ENCODE peak calls at places on chromosomes 11 and 22, in ten cellular contexts. G is spleen, Y is AG09309, I is brain microvascular endothelial cell, J is neural progenitor cell, L is body of pancreas, H is fibroblast of lung, W is tibial nerve, U is HCT116, A is cardiac fibroblast. M is an unnamed sample.

GRCh38 chr11:43681543-43681942 is 1.0 kb downstream of the HSD17B12 start:
- DNase-seq in G (no peak), Y (no peak), I (no peak), J (no peak), L (no peak), H (peak; percentile 52), W (no peak), U (no peak), A (peak; percentile 32), M (peak; percentile 7)

GRCh38 chr11:83159901-83160865 is 3.3 kb downstream of the PCF11 start:
- DNase-seq in G (peak; percentile 17), Y (no peak), I (peak; percentile 3), J (no peak), L (peak; percentile 56), H (peak; percentile 46), W (no peak), U (no peak), A (peak; percentile 46), M (no peak)

GRCh38 chr22:25114369-25115362 is 85.0 kb upstream of the CRYBB3 start:
- DNase-seq in G (no peak), Y (no peak), I (no peak), J (peak; percentile 41), L (no peak), H (no peak), W (no peak), U (no peak), A (no peak), M (no peak)

GRCh38 chr11:72683782-72684200 is 9.6 kb upstream of the PDE2A start:
- DNase-seq in G (peak; percentile 91), Y (no peak), I (peak; percentile 40), J (peak; percentile 81), L (peak; percentile 74), H (peak; percentile 33), W (peak; percentile 73), U (no peak), A (peak; percentile 49), M (no peak)

GRCh38 chr11:15829312-15829711 is 527.0 kb downstream of the SOX6 start:
- DNase-seq in G (no peak), Y (no peak), I (no peak), J (no peak), L (no peak), H (no peak), W (no peak), U (no peak), A (no peak), M (no peak)

GRCh38 chr11:27904358-27905055 is 203.4 kb downstream of the KIF18A start:
- DNase-seq in G (no peak), Y (peak; percentile 34), I (peak; percentile 75), J (no peak), L (no peak), H (peak; percentile 30), W (no peak), U (no peak), A (no peak), M (no peak)

GRCh38 chr11:125626381-125626950 is 1.5 kb downstream of the CHEK1 start:
- DNase-seq in G (no peak), Y (no peak), I (no peak), J (no peak), L (peak; percentile 12), H (no peak), W (no peak), U (no peak), A (no peak), M (peak; percentile 84)

GRCh38 chr11:60718524-60719316 is 5.8 kb upstream of the MS4A18 start:
- DNase-seq in G (no peak), Y (no peak), I (no peak), J (no peak), L (no peak), H (no peak), W (no peak), U (no peak), A (no peak), M (no peak)

GRCh38 chr22:37567991-37568390 is 7.7 kb downstream of the CDC42EP1 start:
- DNase-seq in G (no peak), Y (no peak), I (no peak), J (no peak), L (no peak), H (no peak), W (no peak), U (no peak), A (no peak), M (no peak)

GRCh38 chr11:104813532-104813931 is 84.7 kb downstream of the CASP12 start:
- DNase-seq in G (no peak), Y (no peak), I (no peak), J (no peak), L (no peak), H (no peak), W (no peak), U (no peak), A (no peak), M (no peak)

DNA sequence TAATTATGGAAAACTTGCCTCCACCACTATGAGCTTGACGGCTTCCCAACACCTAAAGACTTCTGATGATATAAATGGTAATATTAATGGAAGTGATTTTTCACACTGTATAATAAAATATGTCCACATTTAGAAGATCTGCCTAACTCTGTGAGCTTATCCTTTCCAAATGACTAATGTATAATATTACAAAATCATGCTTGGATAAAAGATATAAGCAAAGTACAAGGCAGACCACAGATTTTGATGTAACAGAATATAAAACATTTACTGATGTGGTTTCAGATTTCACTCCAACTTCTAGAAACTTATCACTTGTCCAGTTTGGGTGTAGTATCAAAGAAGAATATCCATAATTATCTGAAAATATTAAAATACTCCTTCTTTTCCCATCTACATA is 36.9 kb downstream of the GALNT18 start:
- DNase-seq in G (no peak), Y (no peak), I (no peak), J (no peak), L (no peak), H (peak; percentile 47), W (no peak), U (no peak), A (no peak), M (no peak)
- H3K4me3 ChIP-seq in G (no peak overlapping the region), Y (no peak overlapping the region), I (no peak overlapping the region), J (no peak overlapping the region), L (no peak overlapping the region), H (no peak overlapping the region), W (no peak overlapping the region), U (no peak overlapping the region), A (no peak overlapping the region), M (no peak overlapping the region)

DNA sequence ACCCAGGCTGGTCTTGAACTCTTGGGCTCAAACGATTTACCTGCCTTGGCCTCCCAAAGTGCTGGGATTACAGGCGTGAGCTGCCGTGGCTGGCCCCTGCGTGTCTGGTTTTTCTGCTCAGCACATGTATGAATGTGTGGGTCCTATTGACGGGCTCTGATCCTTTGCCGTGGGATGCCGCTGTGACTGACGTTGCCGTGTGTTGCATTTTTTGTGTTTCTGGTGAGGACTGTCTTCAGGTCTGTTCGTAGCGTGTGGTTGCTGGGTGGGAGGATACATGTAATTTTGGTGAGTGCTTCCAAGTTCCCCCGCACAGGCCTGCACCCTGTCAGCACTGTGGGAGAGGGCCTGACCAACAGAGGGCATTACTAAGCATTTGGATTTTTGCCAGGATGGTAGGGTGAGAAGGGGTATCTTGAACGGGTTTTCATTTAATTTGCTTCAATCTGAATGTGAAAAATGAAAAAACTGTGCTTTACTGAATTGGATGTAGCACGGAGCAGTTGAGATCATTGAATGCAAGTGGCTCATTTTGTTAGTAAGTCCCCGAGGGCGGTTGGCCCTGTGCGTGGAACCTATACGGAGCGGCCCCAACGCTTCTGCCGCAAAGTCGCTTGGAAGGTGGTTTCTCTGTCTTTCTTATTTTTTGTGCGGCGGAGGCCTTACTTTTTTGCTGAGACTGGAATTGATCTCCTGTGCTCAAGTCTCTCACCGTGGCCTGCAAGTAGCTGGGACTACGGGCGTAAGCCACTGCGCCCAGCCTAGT is 8.2 kb downstream of the ZBED4 start:
- DNase-seq in G (peak; percentile 37), Y (no peak), I (no peak), J (no peak), L (no peak), H (no peak), W (no peak), U (no peak), A (no peak), M (no peak)
- TF ChIP-seq CTCF in G (no peak), Y (no peak), I (no peak), J (no peak), L (no peak), H (no peak), W (no peak), U (no peak), A (no peak), M (no peak)

GRCh38 chr22:49243965-49244364 is 583.7 kb downstream of the BRD1 start:
- DNase-seq in G (peak; percentile 38), Y (no peak), I (no peak), J (no peak), L (no peak), H (no peak), W (no peak), U (no peak), A (no peak), M (no peak)

GRCh38 chr22:49240472-49240871 is 587.2 kb downstream of the BRD1 start:
- DNase-seq in G (peak; percentile 70), Y (no peak), I (no peak), J (no peak), L (no peak), H (no peak), W (no peak), U (no peak), A (no peak), M (no peak)

GRCh38 chr22:49241174-49241851 is 586.4 kb downstream of the BRD1 start:
- DNase-seq in G (no peak), Y (no peak), I (no peak), J (no peak), L (no peak), H (no peak), W (no peak), U (no peak), A (no peak), M (no peak)

GRCh38 chr22:49243335-49243734 is 584.3 kb downstream of the BRD1 start:
- DNase-seq in G (no peak), Y (no peak), I (no peak), J (no peak), L (no peak), H (no peak), W (no peak), U (no peak), A (no peak), M (no peak)

DNA sequence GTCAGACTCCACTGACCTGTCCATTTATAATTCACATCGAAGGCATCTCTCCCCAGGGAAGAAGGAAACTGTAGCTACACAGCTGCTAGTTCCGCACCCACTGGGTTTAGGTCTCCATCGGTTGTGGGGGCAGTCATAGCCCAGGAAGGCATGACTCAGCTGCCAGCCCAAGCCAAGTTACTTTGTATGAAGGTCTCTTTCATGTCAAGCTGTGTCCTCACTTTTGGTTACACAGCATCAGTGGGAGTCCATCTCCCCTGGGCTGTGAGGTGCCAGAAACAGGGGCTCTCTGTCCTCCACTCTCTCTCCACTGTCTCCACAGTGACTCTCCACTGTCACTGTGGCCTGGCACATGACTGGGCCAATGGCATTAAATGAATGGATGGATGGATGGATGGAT is 585.2 kb downstream of the BRD1 start:
- DNase-seq in G (no peak), Y (no peak), I (no peak), J (no peak), L (no peak), H (no peak), W (no peak), U (no peak), A (no peak), M (no peak)
- H3K4me3 ChIP-seq in G (no peak overlapping the region), Y (no peak overlapping the region), I (no peak overlapping the region), J (no peak overlapping the region), L (no peak overlapping the region), H (no peak overlapping the region), W (no peak overlapping the region), U (no peak overlapping the region), A (no peak overlapping the region), M (no peak overlapping the region)

GRCh38 chr11:33257160-33257896 is at the start of gene HIPK3:
- DNase-seq in G (peak; percentile 98), Y (no peak), I (peak; percentile 36), J (peak; percentile 94), L (peak; percentile 87), H (peak; percentile 75), W (peak; percentile 66), U (no peak), A (peak; percentile 91), M (no peak)
- TF ChIP-seq CTCF in G (no peak), Y (no peak), I (no peak), J (peak; percentile 33), L (peak; percentile 82), H (no peak), W (peak; percentile 67), U (no peak), A (no peak), M (no peak)